ENCODE peak calls at places on chromosomes 2 and 18, in four cellular contexts. T is foreskin fibroblast, I is cardiac fibroblast, K is kidney tubule cell. E is an unnamed sample.

GRCh38 chr2:10378189-10378588 is 69.9 kb downstream of the ODC1 start:
- DNase-seq in T (no peak), I (no peak), K (no peak), E (no peak)

GRCh38 chr2:238908960-238909951 is 61.4 kb downstream of the TWIST2 start:
- DNase-seq in T (peak; percentile 85), I (peak; percentile 75), K (no peak), E (peak; percentile 43)

GRCh38 chr2:173002751-173003541 is 72.7 kb upstream of the MAP3K20 start:
- DNase-seq in T (no peak), I (no peak), K (no peak), E (no peak)

GRCh38 chr2:191415101-191415500 is 169.9 kb downstream of the MYO1B start:
- DNase-seq in T (no peak), I (no peak), K (no peak), E (no peak)

GRCh38 chr2:186349508-186349907 is 136.6 kb upstream of the ZC3H15 start:
- DNase-seq in T (peak; percentile 91), I (peak; percentile 94), K (peak; percentile 28), E (no peak)

GRCh38 chr2:66717491-66717890 is 282.6 kb downstream of the MEIS1 start:
- DNase-seq in T (peak; percentile 36), I (peak; percentile 24), K (no peak), E (no peak)

GRCh38 chr2:240930096-240930630 is 24.0 kb downstream of the CROCC2 start:
- DNase-seq in T (no peak), I (no peak), K (no peak), E (peak; percentile 33)

GRCh38 chr2:101679037-101679726 is 18.3 kb upstream of the MAP4K4 start:
- DNase-seq in T (peak; percentile 71), I (peak; percentile 76), K (peak; percentile 25), E (no peak)

GRCh38 chr18:48412339-48412929 is 3.3 kb upstream of the ZBTB7C start:
- DNase-seq in T (peak; percentile 52), I (peak; percentile 45), K (peak; percentile 55), E (no peak)

GRCh38 chr18:55500316-55501086 is 87.5 kb downstream of the TCF4 start:
- DNase-seq in T (peak; percentile 71), I (peak; percentile 88), K (peak; percentile 52), E (no peak)

GRCh38 chr2:127394464-127394863 is 6.7 kb upstream of the MAP3K2 start:
- DNase-seq in T (no peak), I (no peak), K (no peak), E (no peak)

GRCh38 chr2:84906900-84907714 is 1.7 kb downstream of the TMSB10 start:
- DNase-seq in T (peak; percentile 94), I (peak; percentile 89), K (peak; percentile 90), E (peak; percentile 70)

GRCh38 chr2:40434638-40435296 is 17.1 kb downstream of the SLC8A1 start:
- DNase-seq in T (peak; percentile 96), I (peak; percentile 96), K (peak; percentile 99), E (no peak)

GRCh38 chr2:172836386-172837200 is 100.9 kb downstream of the RAPGEF4 start:
- DNase-seq in T (peak; percentile 70), I (peak; percentile 95), K (peak; percentile 99), E (no peak)

GRCh38 chr2:195596840-195597239 is 60.2 kb upstream of the SLC39A10 start:
- DNase-seq in T (no peak), I (no peak), K (no peak), E (no peak)

GRCh38 chr2:167534443-167534842 is 646.2 kb downstream of the XIRP2 start:
- DNase-seq in T (peak; percentile 12), I (peak; percentile 32), K (no peak), E (no peak)

GRCh38 chr2:71548589-71549485 is 95.5 kb downstream of the DYSF start:
- DNase-seq in T (peak; percentile 81), I (peak; percentile 76), K (peak; percentile 59), E (peak; percentile 66)

GRCh38 chr18:38695559-38696270 is 1130.1 kb upstream of the CELF4 start:
- DNase-seq in T (peak; percentile 42), I (peak; percentile 9), K (peak; percentile 29), E (no peak)

GRCh38 chr2:216142540-216142939 is 33.4 kb downstream of the XRCC5 start:
- DNase-seq in T (peak; percentile 83), I (peak; percentile 51), K (peak; percentile 9), E (no peak)

GRCh38 chr2:45869165-45869501 is 217.7 kb downstream of the PRKCE start:
- DNase-seq in T (peak; percentile 70), I (peak; percentile 56), K (peak; percentile 10), E (no peak)

GRCh38 chr2:224909885-224910517 is 132.3 kb downstream of the DOCK10 start:
- DNase-seq in T (peak; percentile 95), I (peak; percentile 75), K (peak; percentile 88), E (peak; percentile 55)

GRCh38 chr2:16288371-16289112 is 348.2 kb downstream of the MYCN start:
- DNase-seq in T (no peak), I (no peak), K (no peak), E (no peak)

GRCh38 chr2:222296311-222296736 is 2.5 kb downstream of the PAX3 start:
- DNase-seq in T (peak; percentile 46), I (no peak), K (no peak), E (no peak)